ENCODE peak calls at places on chromosomes 16 and 17, in four cellular contexts. D is choroid plexus epithelial cell, N is GM12865, E is A673. H is an unnamed sample.

GRCh38 chr17:14748036-14748715 is 447.3 kb downstream of the HS3ST3B1 start:
- DNase-seq in D (no peak), N (peak; percentile 19), E (no peak), H (no peak)

GRCh38 chr17:64081802-64082799 is 47.8 kb downstream of the ERN1 start:
- DNase-seq in D (peak; percentile 86), N (peak; percentile 81), E (peak; percentile 28), H (peak; percentile 81)

GRCh38 chr16:68779891-68780290 is 42.8 kb downstream of the CDH1 start:
- DNase-seq in D (no peak), N (no peak), E (no peak), H (no peak)

GRCh38 chr17:31371511-31372097 is 19.9 kb upstream of the RAB11FIP4 start:
- DNase-seq in D (peak; percentile 83), N (peak; percentile 40), E (peak; percentile 66), H (peak; percentile 60)

GRCh38 chr16:60013076-60013475 is 1279.0 kb upstream of the GOT2 start:
- DNase-seq in D (no peak), N (no peak), E (no peak), H (no peak)

GRCh38 chr16:78538919-78539318 is 439.5 kb downstream of the WWOX start:
- DNase-seq in D (no peak), N (no peak), E (no peak), H (no peak)

GRCh38 chr16:87818533-87819161 is 50.7 kb downstream of the SLC7A5 start:
- DNase-seq in D (no peak), N (no peak), E (no peak), H (no peak)

GRCh38 chr17:77375917-77376651 is 235.3 kb downstream of the SEC14L1 start:
- DNase-seq in D (peak; percentile 86), N (no peak), E (no peak), H (peak; percentile 78)

GRCh38 chr16:89904606-89905510 is 13.8 kb upstream of the MC1R start:
- DNase-seq in D (no peak), N (no peak), E (no peak), H (no peak)

GRCh38 chr17:55279203-55279602 is 14.4 kb downstream of the HLF start:
- DNase-seq in D (no peak), N (no peak), E (no peak), H (no peak)

GRCh38 chr17:19386974-19387920 is at the start of gene MFAP4:
- DNase-seq in D (peak; percentile 95), N (no peak), E (peak; percentile 92), H (peak; percentile 95)

GRCh38 chr17:44439168-44439567 is 49.7 kb upstream of the ITGA2B start:
- DNase-seq in D (no peak), N (no peak), E (no peak), H (no peak)

GRCh38 chr17:46818929-46819859 is 702 bp upstream of the WNT3 start:
- DNase-seq in D (no peak), N (no peak), E (no peak), H (no peak)

GRCh38 chr17:78993241-78993956 is 13.7 kb upstream of the LGALS3BP start:
- DNase-seq in D (peak; percentile 68), N (peak; percentile 39), E (peak; percentile 67), H (peak; percentile 66)

GRCh38 chr17:71022758-71023157 is 853.4 kb downstream of the KCNJ2 start:
- DNase-seq in D (no peak), N (no peak), E (no peak), H (no peak)

GRCh38 chr16:79593754-79594153 is 6.8 kb downstream of the MAF start:
- DNase-seq in D (no peak), N (no peak), E (no peak), H (no peak)

GRCh38 chr17:58112970-58113631 is 29.9 kb downstream of the DYNLL2 start:
- DNase-seq in D (peak; percentile 74), N (peak; percentile 78), E (peak; percentile 83), H (peak; percentile 75)

GRCh38 chr17:18974407-18975149 is 22.6 kb downstream of the SLC5A10 start:
- DNase-seq in D (no peak), N (no peak), E (no peak), H (no peak)

GRCh38 chr17:83171661-83172060 is 92.3 kb downstream of the METRNL start:
- DNase-seq in D (no peak), N (no peak), E (no peak), H (no peak)

GRCh38 chr17:61291457-61292311 is 108.0 kb upstream of the TBX2 start:
- DNase-seq in D (no peak), N (no peak), E (no peak), H (peak; percentile 29)

GRCh38 chr17:79644617-79645016 is 33.8 kb upstream of the RBFOX3 start:
- DNase-seq in D (no peak), N (no peak), E (no peak), H (no peak)

DNA sequence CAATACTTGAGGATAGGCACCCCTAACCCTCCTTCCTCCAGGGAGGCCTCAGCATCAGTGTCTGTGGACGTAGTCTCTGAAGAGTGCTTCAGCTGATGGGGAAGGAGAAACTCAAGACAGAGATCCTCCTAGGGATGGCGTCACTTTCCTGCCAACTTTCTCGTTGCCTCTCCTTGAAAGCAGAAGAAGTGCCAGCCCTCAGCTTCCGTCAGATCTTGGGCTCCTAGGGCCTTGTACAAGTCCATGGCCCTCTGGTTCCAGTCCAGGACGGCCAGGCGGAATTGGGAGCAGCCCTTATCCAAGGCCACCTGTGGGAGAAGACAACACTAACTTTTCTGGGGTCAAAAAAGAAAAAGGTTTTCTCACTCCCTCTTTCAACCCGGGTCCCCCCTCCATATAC is 1.3 kb downstream of the SAT2 start:
- DNase-seq in D (no peak), N (no peak), E (no peak), H (no peak)
- H3K4me3 ChIP-seq in D (peak overlapping the region; percentile 89), N (no peak overlapping the region), E (peak overlapping the region; percentile 94), H (peak overlapping the region; percentile 91)

GRCh38 chr16:85026696-85027095 is 899 bp upstream of the KIAA0513 start:
- DNase-seq in D (no peak), N (no peak), E (no peak), H (no peak)

GRCh38 chr16:85028638-85029412 is 1.2 kb downstream of the KIAA0513 start:
- DNase-seq in D (no peak), N (peak; percentile 77), E (no peak), H (no peak)

GRCh38 chr16:85029413-85029794 is 1.8 kb downstream of the KIAA0513 start:
- DNase-seq in D (no peak), N (peak; percentile 66), E (peak; percentile 46), H (no peak)

GRCh38 chr16:85027349-85027967 is at the start of gene KIAA0513:
- DNase-seq in D (peak; percentile 95), N (peak; percentile 96), E (peak; percentile 94), H (peak; percentile 93)

GRCh38 chr16:85027968-85028637 is 508 bp downstream of the KIAA0513 start:
- DNase-seq in D (no peak), N (peak; percentile 17), E (no peak), H (no peak)
- TF ChIP-seq CTCF in D (peak; percentile 11), N (peak; percentile 34), E (no peak), H (no peak)

GRCh38 chr17:50103941-50104340 is 8.8 kb downstream of the PDK2 start:
- DNase-seq in D (no peak), N (no peak), E (no peak), H (no peak)

GRCh38 chr17:50103252-50103651 is 8.1 kb downstream of the PDK2 start:
- DNase-seq in D (no peak), N (no peak), E (no peak), H (no peak)

GRCh38 chr17:50101346-50102163 is 6.4 kb downstream of the PDK2 start:
- DNase-seq in D (peak; percentile 35), N (no peak), E (no peak), H (peak; percentile 28)

GRCh38 chr17:50100921-50101345 is 5.8 kb downstream of the PDK2 start:
- DNase-seq in D (no peak), N (no peak), E (no peak), H (no peak)

GRCh38 chr17:50102164-50102991 is 7.2 kb downstream of the PDK2 start:
- DNase-seq in D (no peak), N (no peak), E (no peak), H (no peak)
- H3K4me3 ChIP-seq in D (no peak overlapping the region), N (no peak overlapping the region), E (no peak overlapping the region), H (no peak overlapping the region)

DNA sequence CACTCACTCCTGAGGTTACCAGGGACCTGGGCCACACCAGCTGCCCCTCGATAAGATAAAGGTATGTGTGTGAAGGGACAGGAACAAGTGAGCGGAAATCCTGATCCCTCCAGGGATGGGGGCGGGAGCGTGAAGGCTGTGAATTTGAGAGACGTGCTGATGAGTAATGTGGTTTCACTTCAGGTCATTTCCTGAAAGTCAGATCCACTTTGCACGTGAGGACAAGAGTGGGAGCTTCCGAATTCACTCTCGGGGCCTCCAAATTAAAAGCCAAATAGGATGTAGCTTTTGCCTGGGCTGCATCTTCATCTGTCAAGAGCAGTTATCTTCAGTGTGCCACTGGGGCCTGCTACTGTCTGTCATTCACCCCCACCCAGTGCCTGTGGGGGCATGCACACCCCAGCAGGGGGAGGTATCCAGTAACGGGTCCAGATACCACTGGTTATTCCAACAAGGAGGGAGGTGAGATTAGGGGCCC is 87.4 kb upstream of the LHX1 start:
- DNase-seq in D (peak; percentile 78), N (peak; percentile 82), E (peak; percentile 44), H (peak; percentile 84)
- TF ChIP-seq CTCF in D (peak; percentile 37), N (peak; percentile 5), E (no peak), H (peak; percentile 27)

GRCh38 chr17:51817955-51818354 is 340.6 kb downstream of the CA10 start:
- DNase-seq in D (no peak), N (no peak), E (no peak), H (no peak)

GRCh38 chr17:51813784-51814174 is 344.7 kb downstream of the CA10 start:
- DNase-seq in D (no peak), N (no peak), E (no peak), H (no peak)

GRCh38 chr17:51813166-51813783 is 345.2 kb downstream of the CA10 start:
- DNase-seq in D (no peak), N (no peak), E (no peak), H (no peak)

GRCh38 chr17:51814521-51814920 is 344.0 kb downstream of the CA10 start:
- DNase-seq in D (no peak), N (no peak), E (no peak), H (no peak)

GRCh38 chr17:51815097-51815496 is 343.4 kb downstream of the CA10 start:
- DNase-seq in D (no peak), N (no peak), E (no peak), H (no peak)
- H3K4me3 ChIP-seq in D (no peak overlapping the region), N (no peak overlapping the region), E (no peak overlapping the region), H (no peak overlapping the region)

GRCh38 chr16:85057212-85057889 is 29.8 kb downstream of the KIAA0513 start:
- DNase-seq in D (no peak), N (peak; percentile 36), E (no peak), H (no peak)
- TF ChIP-seq CTCF in D (peak; percentile 47), N (peak; percentile 28), E (no peak), H (peak; percentile 17)

GRCh38 chr16:17544304-17544703 is 73.5 kb upstream of the XYLT1 start:
- DNase-seq in D (no peak), N (no peak), E (no peak), H (no peak)

GRCh38 chr16:17544785-17545184 is 74.0 kb upstream of the XYLT1 start:
- DNase-seq in D (no peak), N (peak; percentile 19), E (no peak), H (no peak)

GRCh38 chr16:17538942-17539341 is 68.2 kb upstream of the XYLT1 start:
- DNase-seq in D (no peak), N (no peak), E (no peak), H (no peak)

GRCh38 chr16:17543073-17543472 is 72.3 kb upstream of the XYLT1 start:
- DNase-seq in D (no peak), N (no peak), E (no peak), H (no peak)

GRCh38 chr16:17541324-17541723 is 70.6 kb upstream of the XYLT1 start:
- DNase-seq in D (no peak), N (no peak), E (no peak), H (no peak)
- H3K4me3 ChIP-seq in D (no peak overlapping the region), N (no peak overlapping the region), E (no peak overlapping the region), H (no peak overlapping the region)